ENCODE peak calls at places on chromosomes 1 and 21, in five cellular contexts. B is pancreas, X is left ventricle myocardium inferior, Q is body of pancreas, L is adrenal gland. U is an unnamed sample.

GRCh38 chr1:211920141-211920572 is 89.6 kb upstream of the LPGAT1 start:
- DNase-seq in X (no peak), Q (peak; percentile 45), L (peak; percentile 79), B (no peak), U (peak; percentile 18)

GRCh38 chr1:246787781-246788513 is 63.7 kb downstream of the SCCPDH start:
- DNase-seq in B (no peak), Q (no peak), L (no peak), X (no peak), U (no peak)

GRCh38 chr1:20540281-20540680 is 12.1 kb upstream of the FAM43B start:
- DNase-seq in X (no peak), L (no peak), B (peak; percentile 0), Q (no peak), U (no peak)

GRCh38 chr21:42061866-42062542 is 9.1 kb upstream of the UMODL1 start:
- DNase-seq in B (no peak), X (no peak), Q (no peak), L (no peak), U (no peak)

GRCh38 chr1:111242805-111243523 is 15.5 kb downstream of the CHI3L2 start:
- DNase-seq in B (no peak), Q (no peak), X (peak; percentile 40), L (no peak), U (no peak)

GRCh38 chr1:245571872-245572294 is 417.1 kb downstream of the KIF26B start:
- DNase-seq in L (no peak), B (peak; percentile 9), X (no peak), Q (no peak), U (no peak)

GRCh38 chr1:2971609-2972008 is 49.7 kb upstream of the ACTRT2 start:
- DNase-seq in X (no peak), L (peak; percentile 3), B (peak; percentile 56), Q (no peak), U (no peak)

GRCh38 chr1:235297579-235297978 is 30.4 kb downstream of the ARID4B start:
- DNase-seq in L (no peak), X (no peak), B (no peak), Q (no peak), U (no peak)

GRCh38 chr1:234874291-234875288 is 254.0 kb downstream of the TOMM20 start:
- DNase-seq in L (no peak), B (no peak), X (no peak), Q (no peak), U (no peak)

GRCh38 chr1:242033331-242033956 is 34.5 kb upstream of the MAP1LC3C start:
- DNase-seq in L (peak; percentile 88), X (no peak), B (no peak), Q (no peak), U (no peak)

GRCh38 chr1:229380514-229381160 is 37.8 kb upstream of the CCSAP start:
- DNase-seq in X (no peak), Q (no peak), L (no peak), B (no peak), U (no peak)

GRCh38 chr1:90850925-90851710 is 134.0 kb upstream of the BARHL2 start:
- DNase-seq in X (peak; percentile 82), L (peak; percentile 81), Q (peak; percentile 79), B (peak; percentile 93), U (peak; percentile 14)

GRCh38 chr1:213759359-213760181 is 228.2 kb upstream of the PROX1 start:
- DNase-seq in B (no peak), Q (peak; percentile 46), L (no peak), X (no peak), U (no peak)

GRCh38 chr21:46667735-46668380 is 32.4 kb downstream of the PRMT2 start:
- DNase-seq in B (peak; percentile 60), L (no peak), Q (no peak), X (no peak), U (no peak)

GRCh38 chr1:224054012-224054411 is 59.9 kb upstream of the FBXO28 start:
- DNase-seq in B (no peak), L (no peak), Q (no peak), X (no peak), U (no peak)

GRCh38 chr1:51073456-51073855 is 28.6 kb upstream of the C1orf185 start:
- DNase-seq in B (no peak), X (no peak), Q (peak; percentile 85), L (no peak), U (no peak)

GRCh38 chr1:3639397-3639911 is 10.4 kb downstream of the WRAP73 start:
- DNase-seq in X (no peak), L (no peak), B (no peak), Q (no peak), U (no peak)

GRCh38 chr1:31437433-31438037 is 24.5 kb downstream of the SERINC2 start:
- DNase-seq in B (no peak), X (no peak), Q (no peak), L (no peak), U (no peak)

GRCh38 chr21:31557956-31558838 is 101.3 kb upstream of the SOD1 start:
- DNase-seq in L (no peak), X (no peak), B (peak; percentile 58), Q (no peak), U (no peak)

GRCh38 chr1:228542981-228543380 is 55.8 kb downstream of the RNF187 start:
- DNase-seq in B (peak; percentile 1), X (no peak), Q (no peak), L (no peak), U (peak; percentile 37)

GRCh38 chr1:6438047-6438525 is 13.5 kb downstream of the ESPN start:
- DNase-seq in B (peak; percentile 87), X (peak; percentile 52), Q (peak; percentile 64), L (peak; percentile 42), U (no peak)

GRCh38 chr21:35025206-35026152 is 23.6 kb downstream of the RUNX1 start:
- DNase-seq in B (no peak), L (no peak), Q (no peak), X (no peak), U (no peak)

GRCh38 chr21:35026153-35026499 is 23.0 kb downstream of the RUNX1 start:
- DNase-seq in Q (no peak), B (no peak), L (no peak), X (no peak), U (no peak)

GRCh38 chr21:35026617-35027557 is 22.2 kb downstream of the RUNX1 start:
- DNase-seq in X (peak; percentile 68), Q (peak; percentile 68), B (no peak), L (peak; percentile 35), U (no peak)

GRCh38 chr21:35028451-35028757 is 20.7 kb downstream of the RUNX1 start:
- DNase-seq in B (no peak), Q (no peak), X (no peak), L (no peak), U (no peak)

DNA sequence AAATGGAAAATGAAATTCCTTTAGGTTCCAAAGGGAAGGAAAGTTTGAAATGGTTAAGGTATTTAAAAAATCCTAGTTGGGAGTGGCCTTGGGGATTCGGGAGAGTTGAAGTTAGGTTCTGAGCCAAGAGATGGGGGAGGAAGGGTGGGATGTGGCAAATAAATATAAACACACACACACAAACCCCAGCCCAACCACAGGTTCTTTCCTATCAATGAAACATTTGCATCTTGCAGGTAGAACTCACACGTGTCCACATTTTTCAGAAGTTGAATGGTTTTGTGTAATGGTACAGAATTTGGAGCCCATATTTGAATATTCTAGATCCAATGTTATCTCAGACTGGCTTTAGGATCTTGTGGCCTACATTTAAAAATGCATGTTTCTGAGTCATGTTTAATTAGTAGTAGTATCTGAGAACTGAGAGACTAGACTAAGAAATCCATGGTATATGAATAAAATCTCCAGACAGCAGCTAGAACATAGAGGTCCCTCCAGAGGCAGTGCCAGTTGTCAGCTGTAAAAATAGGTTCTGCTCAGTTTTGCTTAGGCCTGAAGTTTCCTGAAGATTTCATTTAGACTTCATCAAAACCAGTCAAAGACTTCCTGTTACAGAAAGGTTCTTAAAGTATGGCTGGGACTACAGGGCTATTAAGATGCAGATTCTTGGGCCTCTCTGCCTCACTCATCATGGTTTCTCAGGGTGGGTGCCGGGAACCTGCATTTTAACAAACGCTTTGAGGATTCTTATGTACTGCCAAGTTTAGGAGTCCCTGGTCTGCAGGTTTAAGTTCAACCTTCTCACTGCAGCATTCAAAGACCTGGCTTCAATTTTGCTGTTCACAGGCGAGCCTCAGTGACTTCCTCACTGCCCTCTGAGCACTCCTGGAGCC is 21.3 kb downstream of the RUNX1 start:
- DNase-seq in B (no peak), L (no peak), X (no peak), Q (no peak), U (no peak)
- H3K4me3 ChIP-seq in B (no peak overlapping the region), L (no peak overlapping the region), X (no peak overlapping the region), Q (no peak overlapping the region), U (no peak overlapping the region)

GRCh38 chr1:169794530-169795416 is at the start of gene METTL18:
- DNase-seq in X (peak; percentile 89), B (peak; percentile 89), Q (peak; percentile 89), L (peak; percentile 93), U (peak; percentile 93)
- TF ChIP-seq CTCF in X (peak; percentile 18), B (no peak), Q (no peak), L (no peak), U (no peak)

GRCh38 chr1:43833013-43833412 is 100.6 kb upstream of the ARTN start:
- DNase-seq in Q (no peak), X (no peak), B (no peak), L (no peak), U (no peak)

GRCh38 chr1:43836267-43836951 is 97.2 kb upstream of the ARTN start:
- DNase-seq in L (peak; percentile 40), X (peak; percentile 66), B (peak; percentile 78), Q (peak; percentile 50), U (no peak)

GRCh38 chr1:43831866-43832654 is 101.5 kb upstream of the ARTN start:
- DNase-seq in X (no peak), B (no peak), Q (no peak), L (no peak), U (no peak)

GRCh38 chr1:43835141-43836021 is 98.2 kb upstream of the ARTN start:
- DNase-seq in B (no peak), Q (peak; percentile 27), L (peak; percentile 46), X (no peak), U (no peak)

GRCh38 chr1:43834280-43835140 is 99.1 kb upstream of the ARTN start:
- DNase-seq in B (no peak), Q (peak; percentile 25), X (no peak), L (no peak), U (no peak)
- H3K27ac ChIP-seq in B (no peak overlapping the region), Q (no peak overlapping the region), X (peak overlapping the region; percentile 69), L (peak overlapping the region; percentile 1), U (peak overlapping the region; percentile 42)

GRCh38 chr1:26541816-26542711 is 12.5 kb downstream of the RPS6KA1 start:
- DNase-seq in X (peak; percentile 73), L (peak; percentile 98), B (no peak), Q (peak; percentile 90), U (peak; percentile 81)
- H3K4me3 ChIP-seq in X (peak overlapping the region; percentile 25), L (no peak overlapping the region), B (no peak overlapping the region), Q (no peak overlapping the region), U (no peak overlapping the region)

DNA sequence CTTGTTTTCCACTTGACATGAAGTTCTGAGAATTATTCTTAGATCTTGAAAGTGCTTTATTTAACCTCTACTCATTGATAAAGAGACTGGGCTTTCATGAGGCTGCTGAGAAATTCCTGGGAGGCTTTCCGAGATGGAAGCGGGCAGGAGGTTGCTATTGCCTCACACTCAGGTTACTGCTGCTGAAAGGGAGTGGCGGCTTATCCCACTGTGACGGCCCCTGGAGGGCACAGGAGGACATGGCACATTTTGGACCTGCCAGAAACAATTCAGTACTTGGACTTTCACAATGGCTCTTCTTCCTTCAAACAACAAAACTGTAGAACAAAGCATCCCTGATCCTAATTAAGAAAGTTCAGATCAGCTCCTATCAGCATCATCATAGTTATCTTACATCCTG is 16.2 kb upstream of the MARK1 start:
- DNase-seq in L (no peak), Q (no peak), X (peak; percentile 16), B (no peak), U (no peak)
- TF ChIP-seq CTCF in L (no peak), Q (no peak), X (peak; percentile 52), B (no peak), U (no peak)

GRCh38 chr1:218463194-218464156 is 118.3 kb downstream of the TGFB2 start:
- DNase-seq in B (no peak), L (peak; percentile 74), Q (peak; percentile 68), X (peak; percentile 61), U (no peak)
- H3K27ac ChIP-seq in B (peak overlapping the region; percentile 51), L (peak overlapping the region; percentile 56), Q (no peak overlapping the region), X (peak overlapping the region; percentile 89), U (peak overlapping the region; percentile 83)